ENCODE peak calls at places on chromosomes 4 and X, in seven cellular contexts. B, E, W, O, L, T and C are unnamed samples.

GRCh38 chr4:76339364-76339763 is 32.8 kb downstream of the STBD1 start:
- DNase-seq in L (no peak), B (peak; percentile 13), T (no peak), O (no peak), E (no peak), W (no peak), C (no peak)

GRCh38 chr4:10456270-10457254 is 664 bp downstream of the ZNF518B start:
- DNase-seq in L (peak; percentile 70), B (peak; percentile 65), T (peak; percentile 29), O (peak; percentile 72), W (peak; percentile 54), E (peak; percentile 65), C (no peak)

GRCh38 chrX:137194164-137194563 is 160.4 kb upstream of the GPR101 start:
- DNase-seq in B (peak; percentile 27), L (no peak), T (peak; percentile 15), W (peak; percentile 27), O (peak; percentile 24), E (peak; percentile 36), C (peak; percentile 61)

GRCh38 chrX:46477435-46477834 is 67.8 kb downstream of the ZNF674 start:
- DNase-seq in T (no peak), E (no peak), L (no peak), O (peak; percentile 75), W (peak; percentile 16), B (peak; percentile 34), C (no peak)

GRCh38 chrX:103864886-103865534 is 33.0 kb upstream of the RAB9B start:
- DNase-seq in B (no peak), E (no peak), W (peak; percentile 8), T (no peak), O (peak; percentile 24), L (no peak), C (no peak)

GRCh38 chr4:74038161-74039064 is at the start of gene CXCL3:
- DNase-seq in E (peak; percentile 49), T (peak; percentile 61), L (peak; percentile 86), W (peak; percentile 73), O (peak; percentile 62), B (peak; percentile 72), C (peak; percentile 64)

GRCh38 chr4:1899149-1900086 is 28.2 kb downstream of the NSD2 start:
- DNase-seq in L (peak; percentile 75), T (peak; percentile 52), B (peak; percentile 85), E (peak; percentile 82), O (peak; percentile 87), W (peak; percentile 75), C (peak; percentile 80)

GRCh38 chr4:177448850-177449249 is 6.6 kb upstream of the AGA start:
- DNase-seq in O (peak; percentile 42), L (no peak), B (peak; percentile 44), E (no peak), T (no peak), W (peak; percentile 68), C (no peak)

GRCh38 chr4:145406970-145407369 is 74.7 kb upstream of the SMAD1 start:
- DNase-seq in L (no peak), T (no peak), W (no peak), B (no peak), E (no peak), O (no peak), C (no peak)

GRCh38 chrX:119721487-119721886 is 28.5 kb upstream of the SEPTIN6 start:
- DNase-seq in E (no peak), W (no peak), T (no peak), B (no peak), O (no peak), L (no peak), C (no peak)

GRCh38 chr4:682490-683172 is 6.3 kb downstream of the SLC49A3 start:
- DNase-seq in E (no peak), T (no peak), O (no peak), B (no peak), L (no peak), W (no peak), C (no peak)

GRCh38 chrX:10143071-10143983 is 13.4 kb upstream of the CLCN4 start:
- DNase-seq in L (no peak), O (no peak), W (no peak), T (no peak), B (no peak), E (no peak), C (no peak)

GRCh38 chr4:9691221-9692065 is 90.0 kb upstream of the DRD5 start:
- DNase-seq in B (peak; percentile 77), L (peak; percentile 99), E (peak; percentile 93), O (peak; percentile 93), W (peak; percentile 52), T (peak; percentile 94), C (peak; percentile 93)

GRCh38 chr4:128161138-128161537 is 100.0 kb downstream of the LARP1B start:
- DNase-seq in W (no peak), L (no peak), E (no peak), O (no peak), T (no peak), B (no peak), C (no peak)

GRCh38 chrX:135572436-135572835 is 52.0 kb downstream of the INTS6L start:
- DNase-seq in W (no peak), E (no peak), B (peak; percentile 9), O (peak; percentile 10), L (no peak), T (no peak), C (no peak)

GRCh38 chr4:186728631-186729271 is 5.1 kb upstream of the FAT1 start:
- DNase-seq in O (no peak), E (peak; percentile 90), L (no peak), T (no peak), B (no peak), W (peak; percentile 43), C (peak; percentile 60)

GRCh38 chr4:77188498-77189187 is 31.6 kb downstream of the CCNG2 start:
- DNase-seq in E (no peak), B (no peak), T (no peak), L (no peak), O (no peak), W (no peak), C (no peak)

GRCh38 chr4:6443035-6444023 is 29.1 kb downstream of the PPP2R2C start:
- DNase-seq in T (no peak), E (no peak), W (no peak), O (no peak), L (no peak), B (no peak), C (peak; percentile 6)

GRCh38 chrX:124217289-124218251 is 114.9 kb upstream of the TEX13D start:
- DNase-seq in E (peak; percentile 47), B (no peak), O (no peak), T (no peak), L (no peak), W (peak; percentile 37), C (no peak)

GRCh38 chr4:127809173-127809800 is 27.2 kb downstream of the HSPA4L start:
- DNase-seq in W (peak; percentile 17), T (no peak), E (no peak), L (no peak), O (peak; percentile 61), B (peak; percentile 47), C (no peak)

GRCh38 chr4:159017323-159018036 is 85.4 kb upstream of the RAPGEF2 start:
- DNase-seq in E (no peak), O (no peak), W (no peak), B (no peak), T (no peak), L (no peak), C (no peak)

GRCh38 chr4:159014896-159015295 is 88.0 kb upstream of the RAPGEF2 start:
- DNase-seq in E (no peak), W (no peak), B (no peak), L (no peak), T (no peak), O (no peak), C (no peak)

GRCh38 chr4:159018062-159018629 is 84.7 kb upstream of the RAPGEF2 start:
- DNase-seq in L (no peak), E (no peak), B (no peak), O (no peak), T (no peak), W (no peak), C (no peak)

GRCh38 chr4:159015862-159016261 is 87.0 kb upstream of the RAPGEF2 start:
- DNase-seq in T (no peak), W (no peak), O (peak; percentile 31), L (no peak), E (peak; percentile 41), B (peak; percentile 57), C (no peak)

DNA sequence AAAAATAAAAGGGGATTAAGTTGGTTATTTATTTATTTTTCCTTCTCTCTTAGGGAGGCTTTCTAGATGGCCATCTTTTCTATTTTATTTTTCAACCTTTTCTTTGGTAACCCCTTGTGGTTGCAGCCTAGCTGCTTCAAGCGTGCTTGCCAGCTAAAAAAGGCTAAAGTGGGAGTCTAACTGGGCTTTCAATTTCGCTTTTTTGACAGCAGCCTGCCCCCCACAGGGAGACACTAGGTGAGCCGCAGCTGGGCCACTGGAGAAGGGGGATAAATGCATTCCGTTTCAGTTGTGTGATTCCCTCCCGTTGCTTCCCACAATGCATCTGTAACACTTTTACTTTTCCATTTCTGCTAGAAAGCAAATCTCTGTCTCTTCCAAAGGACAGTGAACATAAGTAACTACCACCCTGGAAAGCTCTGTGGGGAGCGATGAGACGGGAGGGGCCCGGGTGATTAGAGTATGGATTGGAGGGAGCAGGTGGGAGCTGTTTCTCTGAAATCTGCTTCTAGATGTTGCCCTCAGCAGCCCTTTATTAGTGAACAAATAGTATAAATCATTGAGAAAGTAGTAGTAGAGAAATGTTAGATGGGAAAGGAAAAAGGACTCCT is 86.2 kb upstream of the RAPGEF2 start:
- DNase-seq in O (peak; percentile 86), T (no peak), W (peak; percentile 74), E (no peak), B (peak; percentile 34), L (no peak), C (no peak)
- TF ChIP-seq CTCF in O (peak; percentile 58), T (peak; percentile 34), W (no peak), E (no peak), B (peak; percentile 24), L (no peak), C (no peak)

GRCh38 chr4:5387457-5387856 is 320.9 kb downstream of the EVC2 start:
- DNase-seq in W (no peak), O (no peak), T (no peak), E (no peak), L (no peak), B (no peak), C (no peak)
- TF ChIP-seq CTCF in W (no peak), O (peak; percentile 12), T (no peak), E (no peak), L (no peak), B (no peak), C (no peak)

GRCh38 chr4:15405069-15405468 is 22.8 kb upstream of the C1QTNF7 start:
- DNase-seq in B (no peak), T (no peak), E (no peak), W (no peak), L (no peak), O (no peak), C (no peak)

GRCh38 chr4:15413010-15413622 is 14.7 kb upstream of the C1QTNF7 start:
- DNase-seq in B (peak; percentile 57), W (no peak), O (no peak), T (no peak), E (no peak), L (no peak), C (peak; percentile 44)

GRCh38 chr4:15414601-15415091 is 13.2 kb upstream of the C1QTNF7 start:
- DNase-seq in T (no peak), O (peak; percentile 44), B (peak; percentile 68), W (peak; percentile 68), L (no peak), E (no peak), C (peak; percentile 25)

GRCh38 chr4:15413623-15414019 is 14.2 kb upstream of the C1QTNF7 start:
- DNase-seq in W (no peak), L (no peak), B (no peak), E (no peak), T (no peak), O (no peak), C (no peak)

GRCh38 chr4:15410750-15411149 is 17.1 kb upstream of the C1QTNF7 start:
- DNase-seq in T (no peak), L (no peak), W (no peak), B (peak; percentile 69), E (no peak), O (peak; percentile 57), C (no peak)
- TF ChIP-seq CTCF in T (no peak), L (no peak), W (no peak), B (no peak), E (no peak), O (no peak), C (no peak)

GRCh38 chrX:100615015-100615414 is 21.6 kb downstream of the TSPAN6 start:
- DNase-seq in L (no peak), T (no peak), O (peak; percentile 86), E (peak; percentile 50), B (peak; percentile 67), W (peak; percentile 61), C (peak; percentile 59)
- TF ChIP-seq CTCF in L (peak; percentile 7), T (peak; percentile 62), O (peak; percentile 76), E (peak; percentile 44), B (peak; percentile 70), W (peak; percentile 65), C (peak; percentile 34)